ENCODE peak calls at places on chromosomes 2 and 18, in five cellular contexts. One of them, this sample, is unnamed.

GRCh38 chr2:127066942-127067341 is 40.0 kb downstream of the BIN1 start:
- DNase-seq in K562: no peak
- DNase-seq in HepG2: no peak
- DNase-seq in H1: no peak
- DNase-seq in GM12891: no peak
- DNase-seq in this sample: no peak

GRCh38 chr2:197538412-197538811 is 22.5 kb downstream of the MOB4 start:
- DNase-seq in K562: no peak
- DNase-seq in GM12891: no peak
- DNase-seq in H1: no peak
- DNase-seq in HepG2: no peak
- DNase-seq in this sample: no peak

GRCh38 chr2:166233244-166233643 is 105.4 kb upstream of the SCN1A start:
- DNase-seq in K562: no peak
- DNase-seq in HepG2: no peak
- DNase-seq in H1: no peak
- DNase-seq in GM12891: no peak
- DNase-seq in this sample: no peak

GRCh38 chr2:8803658-8804379 is 33.6 kb downstream of the KIDINS220 start:
- DNase-seq in H1: no peak
- DNase-seq in K562: peak
- DNase-seq in GM12891: peak
- DNase-seq in HepG2: peak
- DNase-seq in this sample: peak

GRCh38 chr2:128594953-128595677 is 276.4 kb upstream of the HS6ST1 start:
- DNase-seq in HepG2: peak
- DNase-seq in GM12891: no peak
- DNase-seq in K562: no peak
- DNase-seq in H1: peak
- DNase-seq in this sample: no peak

GRCh38 chr2:171514908-171515582 is 7.2 kb upstream of the CYBRD1 start:
- DNase-seq in HepG2: no peak
- DNase-seq in H1: no peak
- DNase-seq in GM12891: no peak
- DNase-seq in K562: no peak
- DNase-seq in this sample: no peak

GRCh38 chr2:187500585-187501359 is 52.7 kb upstream of the CALCRL start:
- DNase-seq in GM12891: no peak
- DNase-seq in K562: peak
- DNase-seq in H1: no peak
- DNase-seq in HepG2: peak
- DNase-seq in this sample: no peak

GRCh38 chr2:205763708-205764501 is 81.6 kb downstream of the NRP2 start:
- DNase-seq in GM12891: no peak
- DNase-seq in HepG2: no peak
- DNase-seq in K562: peak
- DNase-seq in H1: peak
- DNase-seq in this sample: no peak

GRCh38 chr2:149617476-149617875 is 29.9 kb upstream of the MMADHC start:
- DNase-seq in H1: no peak
- DNase-seq in HepG2: no peak
- DNase-seq in K562: no peak
- DNase-seq in GM12891: no peak
- DNase-seq in this sample: no peak

GRCh38 chr2:123245156-123245555 is 779.9 kb upstream of the CNTNAP5 start:
- DNase-seq in K562: no peak
- DNase-seq in H1: no peak
- DNase-seq in GM12891: no peak
- DNase-seq in HepG2: no peak
- DNase-seq in this sample: no peak

GRCh38 chr2:25160376-25160775 is 8.0 kb downstream of the POMC start:
- DNase-seq in K562: no peak
- DNase-seq in H1: no peak
- DNase-seq in HepG2: no peak
- DNase-seq in GM12891: no peak
- DNase-seq in this sample: no peak

GRCh38 chr2:12005886-12006681 is 259.7 kb downstream of the LPIN1 start:
- DNase-seq in HepG2: no peak
- DNase-seq in H1: no peak
- DNase-seq in K562: no peak
- DNase-seq in GM12891: no peak
- DNase-seq in this sample: no peak

DNA sequence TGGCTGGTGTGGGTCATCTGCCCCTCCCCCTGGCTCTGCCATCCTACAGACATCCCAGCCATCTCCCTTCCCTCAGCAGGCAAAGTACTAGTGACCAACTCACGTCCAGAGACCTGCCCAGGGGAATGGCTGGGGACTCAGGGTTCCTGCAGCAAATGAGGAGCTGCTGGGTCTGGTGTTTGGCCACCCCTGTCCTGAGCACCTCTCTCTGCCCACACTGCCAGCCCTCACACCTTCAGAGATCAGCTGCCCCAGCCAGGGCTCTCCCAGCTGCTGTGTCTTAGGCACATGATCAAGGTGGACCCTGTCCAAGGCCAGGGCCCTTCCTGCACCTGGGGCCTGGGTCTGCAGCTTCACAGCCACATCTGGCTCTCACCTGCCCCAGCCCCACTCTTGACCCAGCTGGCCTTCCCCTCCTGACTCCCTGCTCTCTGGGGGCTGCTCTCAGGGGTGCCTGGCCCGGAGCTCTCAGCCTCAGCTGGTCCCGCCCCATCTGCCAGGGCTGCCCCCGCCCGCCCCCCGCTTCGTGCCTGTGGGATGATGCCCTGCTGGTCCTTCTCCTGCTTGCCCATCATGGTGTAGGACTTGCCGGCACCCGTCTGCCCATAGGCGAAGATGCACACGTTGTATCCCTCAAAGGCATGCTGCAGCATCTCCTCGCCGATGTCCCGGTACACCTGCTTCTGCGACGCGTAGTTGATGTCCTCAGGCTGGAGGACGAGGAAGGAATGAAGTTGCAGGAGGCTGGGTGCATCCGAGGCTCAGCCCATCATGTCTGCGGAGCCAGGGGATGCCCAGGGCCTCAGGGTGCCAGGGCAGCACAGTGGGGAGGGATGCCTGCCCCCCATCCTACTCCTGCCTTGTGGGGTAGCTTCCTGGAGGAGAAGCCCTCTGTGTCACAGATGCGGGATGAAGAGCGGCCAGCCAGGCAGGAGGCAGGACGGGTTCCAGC is 32.2 kb downstream of the KIF1A start:
- DNase-seq in K562: no peak
- DNase-seq in H1: no peak
- DNase-seq in GM12891: no peak
- DNase-seq in HepG2: no peak
- DNase-seq in this sample: no peak
- TF ChIP-seq TAF1 in K562: no peak
- TF ChIP-seq TAF1 in H1: no peak
- TF ChIP-seq TAF1 in GM12891: no peak
- TF ChIP-seq TAF1 in HepG2: no peak
- TF ChIP-seq TAF1 in this sample: no peak

GRCh38 chr2:101479328-101479727 is 4.4 kb upstream of the RFX8 start:
- DNase-seq in H1: no peak
- DNase-seq in GM12891: no peak
- DNase-seq in HepG2: no peak
- DNase-seq in K562: no peak
- DNase-seq in this sample: no peak

GRCh38 chr2:101479810-101480209 is 4.9 kb upstream of the RFX8 start:
- DNase-seq in GM12891: no peak
- DNase-seq in HepG2: no peak
- DNase-seq in K562: no peak
- DNase-seq in H1: no peak
- DNase-seq in this sample: no peak

GRCh38 chr2:101480764-101481163 is 5.9 kb upstream of the RFX8 start:
- DNase-seq in K562: no peak
- DNase-seq in GM12891: no peak
- DNase-seq in H1: peak
- DNase-seq in HepG2: no peak
- DNase-seq in this sample: no peak

GRCh38 chr2:101476605-101477208 is 1.8 kb upstream of the RFX8 start:
- DNase-seq in GM12891: no peak
- DNase-seq in HepG2: peak
- DNase-seq in H1: no peak
- DNase-seq in K562: no peak
- DNase-seq in this sample: no peak

GRCh38 chr2:101478561-101479001 is 3.7 kb upstream of the RFX8 start:
- DNase-seq in HepG2: no peak
- DNase-seq in K562: no peak
- DNase-seq in H1: no peak
- DNase-seq in GM12891: no peak
- DNase-seq in this sample: no peak
- TF ChIP-seq TAF1 in HepG2: no peak
- TF ChIP-seq TAF1 in K562: no peak
- TF ChIP-seq TAF1 in H1: no peak
- TF ChIP-seq TAF1 in GM12891: no peak
- TF ChIP-seq TAF1 in this sample: no peak

DNA sequence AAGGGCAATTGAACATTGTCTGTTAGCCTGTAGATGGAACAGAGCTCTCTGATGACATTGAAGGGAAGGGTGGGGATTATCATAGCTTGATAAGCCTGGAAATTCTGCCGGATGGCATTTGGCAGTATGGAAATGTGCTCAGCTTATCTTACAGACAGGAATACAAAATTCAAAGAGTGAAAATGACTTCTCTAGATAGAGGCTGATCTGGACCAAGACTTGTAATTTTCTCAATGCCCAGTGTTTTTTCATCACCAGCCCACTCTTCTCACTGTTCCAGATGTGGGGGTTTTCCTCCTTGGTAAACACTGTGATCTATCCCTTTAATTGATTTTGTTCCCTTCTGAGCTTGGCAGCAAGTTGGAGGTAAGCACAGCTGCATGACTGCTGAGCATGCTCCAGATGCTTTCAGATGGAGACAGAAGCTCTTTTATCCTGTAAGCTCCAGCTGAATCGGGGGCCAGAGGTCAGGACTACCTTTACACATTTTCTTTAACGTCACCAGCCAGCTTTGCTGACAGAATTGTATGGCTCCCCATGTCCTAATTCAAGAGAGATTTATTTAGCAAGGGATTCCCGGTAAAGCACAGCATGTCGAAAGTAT is 287.4 kb upstream of the TCF4 start:
- DNase-seq in HepG2: no peak
- DNase-seq in H1: no peak
- DNase-seq in GM12891: no peak
- DNase-seq in K562: no peak
- DNase-seq in this sample: no peak
- TF ChIP-seq TAF1 in HepG2: no peak
- TF ChIP-seq TAF1 in H1: no peak
- TF ChIP-seq TAF1 in GM12891: no peak
- TF ChIP-seq TAF1 in K562: no peak
- TF ChIP-seq TAF1 in this sample: no peak

DNA sequence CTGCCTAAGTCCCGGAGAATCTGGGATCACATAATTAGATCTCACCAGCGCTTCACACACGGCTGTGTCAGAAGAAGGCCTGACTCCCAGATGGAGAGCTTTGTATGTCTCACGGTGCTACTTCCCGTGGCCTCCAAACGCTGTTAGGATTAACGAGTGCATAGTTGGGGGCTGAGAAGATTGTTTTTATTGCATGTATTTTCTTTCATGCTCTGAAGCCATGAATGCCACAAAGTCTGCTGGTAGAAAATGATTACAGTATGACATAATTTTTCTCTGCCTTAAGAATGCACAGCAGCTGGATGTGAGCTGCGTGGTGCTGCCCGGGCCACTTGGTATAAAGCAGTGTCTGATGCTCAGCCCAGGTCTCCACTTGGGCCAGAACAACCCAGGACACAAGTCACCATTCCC is 166.5 kb downstream of the SEPTIN10 start:
- DNase-seq in HepG2: no peak
- DNase-seq in H1: no peak
- DNase-seq in K562: no peak
- DNase-seq in GM12891: no peak
- DNase-seq in this sample: no peak
- TF ChIP-seq TAF1 in HepG2: no peak
- TF ChIP-seq TAF1 in H1: no peak
- TF ChIP-seq TAF1 in K562: no peak
- TF ChIP-seq TAF1 in GM12891: no peak
- TF ChIP-seq TAF1 in this sample: no peak

DNA sequence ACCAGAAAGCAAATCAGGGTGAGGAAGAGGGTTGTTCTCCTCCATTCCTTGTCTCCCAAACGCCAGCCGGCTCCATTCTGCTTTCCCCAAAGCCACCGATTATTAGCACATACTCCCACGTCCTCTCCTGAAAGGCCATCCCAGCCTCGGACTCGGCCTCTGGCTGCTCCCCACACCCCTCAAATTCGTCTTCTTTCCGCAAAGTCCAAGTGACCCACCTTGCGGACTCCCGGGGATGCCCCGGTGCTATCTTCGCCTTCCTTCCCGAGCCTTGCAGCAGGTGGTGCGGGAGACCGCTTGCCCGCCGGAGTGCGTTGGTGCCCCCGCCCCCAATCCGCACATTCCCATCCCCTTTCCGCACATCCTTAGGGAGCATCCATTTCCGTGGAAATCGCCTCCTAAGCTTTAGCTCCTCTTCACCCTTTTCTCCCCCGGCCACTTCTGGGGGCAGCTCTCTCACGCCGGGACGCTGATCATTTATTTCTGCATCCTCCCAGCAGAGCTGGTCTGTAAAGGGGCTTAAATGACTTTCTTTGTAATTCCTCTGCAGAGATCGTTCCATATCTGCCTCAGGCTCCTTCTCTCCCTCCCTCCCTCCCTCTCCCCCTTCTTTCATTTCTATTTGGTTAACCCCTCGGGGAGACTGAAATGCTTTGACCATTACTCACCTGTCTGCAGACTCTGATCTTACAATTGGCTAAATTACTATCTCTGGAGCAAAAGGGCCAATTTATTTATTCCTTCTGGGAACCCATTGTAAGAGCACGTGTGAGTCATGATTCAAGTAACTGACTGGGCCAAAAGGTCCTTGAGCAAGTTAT is 1.2 kb upstream of the LYPD1 start:
- DNase-seq in H1: peak
- DNase-seq in HepG2: no peak
- DNase-seq in GM12891: no peak
- DNase-seq in K562: no peak
- DNase-seq in this sample: no peak
- TF ChIP-seq TAF1 in H1: no peak
- TF ChIP-seq TAF1 in HepG2: no peak
- TF ChIP-seq TAF1 in GM12891: no peak
- TF ChIP-seq TAF1 in K562: no peak
- TF ChIP-seq TAF1 in this sample: no peak

DNA sequence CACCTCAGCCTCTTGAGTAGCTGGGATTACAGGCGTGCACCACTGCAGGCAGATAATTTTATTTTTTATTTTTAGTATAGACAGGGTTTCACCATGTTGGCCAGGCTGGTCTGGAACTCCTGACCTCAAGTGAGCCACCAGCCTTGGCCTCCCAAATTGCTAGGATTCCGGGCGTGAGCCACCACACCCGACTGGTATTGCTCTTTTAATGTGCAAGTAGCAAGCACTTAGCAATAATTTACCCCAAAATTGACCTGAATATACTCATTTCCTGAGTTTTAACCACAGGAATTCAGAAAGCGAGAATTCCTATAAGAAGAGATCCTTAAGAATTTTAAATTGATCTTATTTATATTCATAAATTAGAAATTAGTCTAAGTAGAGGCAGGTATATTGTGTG is 169.1 kb downstream of the CDH2 start:
- DNase-seq in H1: no peak
- DNase-seq in GM12891: no peak
- DNase-seq in K562: no peak
- DNase-seq in HepG2: no peak
- DNase-seq in this sample: no peak
- TF ChIP-seq TAF1 in H1: no peak
- TF ChIP-seq TAF1 in GM12891: no peak
- TF ChIP-seq TAF1 in K562: no peak
- TF ChIP-seq TAF1 in HepG2: no peak
- TF ChIP-seq TAF1 in this sample: no peak